ENCODE peak calls at places on chromosomes 4 and X, in nine cellular contexts. M, J, K, R, X, W, Z, D and F are unnamed samples.

GRCh38 chr4:40251366-40251765 is 54.5 kb downstream of the RHOH start:
- DNase-seq in M (no peak), X (no peak), D (no peak), Z (no peak), K (no peak), R (no peak), W (no peak), J (no peak), F (no peak)

GRCh38 chr4:94472056-94472826 is 20.5 kb downstream of the PDLIM5 start:
- DNase-seq in W (no peak), R (peak), K (no peak), X (no peak), M (no peak), D (no peak), Z (no peak), J (no peak), F (no peak)

GRCh38 chrX:115988825-115989224 is 181.7 kb upstream of the AGTR2 start:
- DNase-seq in X (no peak), Z (no peak), J (no peak), K (no peak), R (peak), W (no peak), M (no peak), D (no peak), F (no peak)

GRCh38 chr4:28106155-28106554 is 1245.5 kb downstream of the STIM2 start:
- DNase-seq in D (no peak), W (no peak), J (no peak), K (no peak), R (no peak), X (no peak), M (no peak), Z (no peak), F (no peak)

GRCh38 chr4:184503869-184504300 is 29.5 kb upstream of the IRF2 start:
- DNase-seq in X (no peak), Z (no peak), D (no peak), W (no peak), K (no peak), J (peak), R (no peak), M (no peak), F (peak)

GRCh38 chr4:127000090-127000489 is 632.7 kb upstream of the INTU start:
- DNase-seq in Z (no peak), X (no peak), K (no peak), J (no peak), R (peak), D (no peak), W (no peak), M (no peak), F (no peak)

GRCh38 chrX:68941385-68941952 is 112.6 kb downstream of the EFNB1 start:
- DNase-seq in Z (no peak), R (peak), M (no peak), D (peak), J (no peak), K (no peak), W (no peak), X (no peak), F (no peak)

GRCh38 chrX:10797493-10797892 is 177.1 kb upstream of the MID1 start:
- DNase-seq in X (no peak), K (no peak), D (no peak), W (no peak), R (peak), Z (no peak), M (no peak), J (no peak), F (peak)

GRCh38 chr4:140092094-140092820 is 61.7 kb downstream of the MAML3 start:
- DNase-seq in M (no peak), D (peak), W (no peak), J (no peak), K (peak), Z (peak), R (no peak), X (peak), F (no peak)

GRCh38 chrX:7574325-7574724 is 268.6 kb upstream of the VCX start:
- DNase-seq in W (no peak), J (peak), Z (no peak), X (no peak), R (no peak), M (no peak), K (no peak), D (peak), F (peak)

GRCh38 chr4:184282251-184282713 is 64.6 kb upstream of the ENPP6 start:
- DNase-seq in K (no peak), D (peak), W (no peak), X (no peak), R (no peak), M (no peak), Z (no peak), J (peak), F (no peak)

GRCh38 chr4:156981262-156981661 is 9.7 kb upstream of the PDGFC start:
- DNase-seq in M (no peak), X (no peak), K (no peak), D (no peak), W (no peak), Z (no peak), R (no peak), J (no peak), F (no peak)

GRCh38 chr4:186918466-186918865 is 194.8 kb upstream of the FAT1 start:
- DNase-seq in M (no peak), W (no peak), D (no peak), X (no peak), K (no peak), Z (no peak), R (peak), J (no peak), F (no peak)

GRCh38 chr4:84530871-84531270 is 31.8 kb upstream of the NKX6-1 start:
- DNase-seq in X (no peak), J (no peak), R (peak), Z (no peak), M (no peak), W (no peak), D (no peak), K (no peak), F (peak)

GRCh38 chr4:104870495-104871228 is 276.0 kb upstream of the TET2 start:
- DNase-seq in R (no peak), W (no peak), D (no peak), X (no peak), Z (no peak), K (no peak), M (no peak), J (no peak), F (no peak)

GRCh38 chr4:177485528-177485927 is 43.3 kb upstream of the AGA start:
- DNase-seq in X (no peak), J (no peak), Z (no peak), M (no peak), W (no peak), K (no peak), R (peak), D (no peak), F (peak)

GRCh38 chrX:108001218-108001814 is 19.1 kb upstream of the TEX13B start:
- DNase-seq in M (no peak), W (no peak), J (peak), K (no peak), X (no peak), Z (no peak), D (peak), R (peak), F (peak)

GRCh38 chr4:156154978-156155377 is 201.3 kb upstream of the CTSO start:
- DNase-seq in D (no peak), W (no peak), M (no peak), Z (no peak), J (no peak), R (peak), K (no peak), X (no peak), F (no peak)

GRCh38 chr4:30721353-30722091 is 1.4 kb downstream of the PCDH7 start:
- DNase-seq in W (peak), X (peak), Z (peak), D (peak), M (peak), K (no peak), J (no peak), R (peak), F (no peak)

GRCh38 chr4:95830647-95831046 is 9.2 kb upstream of the PDHA2 start:
- DNase-seq in K (no peak), Z (no peak), R (no peak), M (no peak), X (no peak), W (no peak), J (no peak), D (no peak), F (no peak)

GRCh38 chrX:38699116-38699515 is 102.1 kb upstream of the MID1IP1 start:
- DNase-seq in J (no peak), X (no peak), R (no peak), M (no peak), K (no peak), D (no peak), Z (no peak), W (no peak), F (no peak)

GRCh38 chrX:31165241-31166035 is 93.6 kb upstream of the FTHL17 start:
- DNase-seq in K (no peak), J (no peak), R (peak), X (no peak), D (no peak), W (no peak), Z (no peak), M (no peak), F (peak)

GRCh38 chr4:38950159-38950558 is 82.0 kb downstream of the TMEM156 start:
- DNase-seq in X (no peak), D (no peak), J (no peak), W (no peak), Z (no peak), R (peak), K (no peak), M (no peak), F (no peak)

GRCh38 chr4:665381-665750 is 8.7 kb downstream of the ATP5ME start:
- DNase-seq in W (no peak), Z (no peak), M (peak), J (no peak), X (peak), D (peak), R (no peak), K (no peak), F (no peak)

GRCh38 chr4:1327526-1328266 is 19.3 kb upstream of the UVSSA start:
- DNase-seq in X (no peak), Z (no peak), R (no peak), D (no peak), K (no peak), M (no peak), W (no peak), J (no peak), F (no peak)

GRCh38 chr4:88043001-88043400 is 35.6 kb downstream of the PKD2 start:
- DNase-seq in J (no peak), R (no peak), W (no peak), K (no peak), M (no peak), X (no peak), D (no peak), Z (no peak), F (no peak)

GRCh38 chr4:140635606-140636005 is 66.8 kb upstream of the UCP1 start:
- DNase-seq in R (peak), X (no peak), W (no peak), D (peak), M (no peak), K (peak), J (no peak), Z (no peak), F (peak)

GRCh38 chr4:184444953-184445309 is 29.4 kb downstream of the IRF2 start:
- DNase-seq in J (no peak), K (no peak), D (no peak), R (no peak), X (no peak), Z (no peak), W (no peak), M (no peak), F (no peak)

GRCh38 chr4:6340446-6341015 is 70.9 kb downstream of the WFS1 start:
- DNase-seq in D (no peak), W (no peak), X (peak), M (no peak), K (no peak), Z (no peak), J (no peak), R (no peak), F (no peak)

GRCh38 chr4:6339818-6340445 is 70.3 kb downstream of the WFS1 start:
- DNase-seq in D (no peak), J (no peak), X (peak), K (no peak), W (no peak), M (no peak), R (no peak), Z (no peak), F (no peak)

GRCh38 chr4:6338951-6339817 is 69.5 kb downstream of the WFS1 start:
- DNase-seq in W (no peak), R (no peak), K (no peak), M (no peak), X (peak), D (no peak), Z (no peak), J (no peak), F (no peak)

GRCh38 chr4:6337331-6337935 is 67.8 kb downstream of the WFS1 start:
- DNase-seq in Z (no peak), D (no peak), R (no peak), W (no peak), X (peak), J (no peak), K (no peak), M (no peak), F (no peak)

DNA sequence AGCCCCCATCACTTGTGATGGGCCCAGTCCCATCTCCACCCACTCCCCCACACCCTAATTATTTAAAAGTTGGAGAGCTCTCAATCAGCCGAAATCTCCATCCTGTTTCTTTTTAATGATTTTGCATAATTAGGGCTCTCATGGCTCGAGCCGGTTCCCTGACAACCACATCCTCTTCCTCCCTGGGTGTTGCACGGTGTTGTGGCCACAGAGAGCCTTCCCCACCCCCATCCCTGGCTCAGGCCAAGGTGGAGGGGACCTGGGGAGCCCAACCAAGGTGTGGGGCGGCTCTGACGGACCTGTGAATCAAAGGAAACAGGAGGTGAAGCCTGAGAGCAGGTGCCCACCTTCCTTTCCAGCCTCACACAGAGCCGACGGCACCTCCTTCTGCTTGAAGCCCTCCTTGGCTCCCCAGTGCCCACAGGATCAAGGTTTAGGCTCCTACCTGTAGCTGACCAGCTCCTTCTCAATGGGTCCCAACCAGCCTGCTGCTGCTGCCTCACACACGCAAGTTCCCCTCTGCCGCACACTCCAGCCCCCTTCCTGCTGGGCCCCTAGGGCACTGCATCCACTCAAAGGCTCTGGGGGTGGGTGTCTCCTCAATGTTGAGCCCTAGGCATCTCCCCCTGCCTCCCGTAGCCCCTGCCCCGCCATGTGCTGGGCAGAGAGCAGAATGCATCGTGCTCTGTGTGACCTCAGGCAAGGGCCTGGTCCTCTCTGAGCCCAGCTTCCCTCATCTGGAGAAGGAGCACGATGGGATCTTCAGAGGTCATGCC is 68.7 kb downstream of the WFS1 start:
- DNase-seq in D (no peak), K (no peak), R (no peak), M (no peak), Z (no peak), J (peak), X (peak), W (no peak), F (no peak)
- H3K4me3 ChIP-seq in D (no peak), K (no peak), R (no peak), M (no peak), Z (no peak), J (no peak), X (no peak), W (no peak), F (no peak)

DNA sequence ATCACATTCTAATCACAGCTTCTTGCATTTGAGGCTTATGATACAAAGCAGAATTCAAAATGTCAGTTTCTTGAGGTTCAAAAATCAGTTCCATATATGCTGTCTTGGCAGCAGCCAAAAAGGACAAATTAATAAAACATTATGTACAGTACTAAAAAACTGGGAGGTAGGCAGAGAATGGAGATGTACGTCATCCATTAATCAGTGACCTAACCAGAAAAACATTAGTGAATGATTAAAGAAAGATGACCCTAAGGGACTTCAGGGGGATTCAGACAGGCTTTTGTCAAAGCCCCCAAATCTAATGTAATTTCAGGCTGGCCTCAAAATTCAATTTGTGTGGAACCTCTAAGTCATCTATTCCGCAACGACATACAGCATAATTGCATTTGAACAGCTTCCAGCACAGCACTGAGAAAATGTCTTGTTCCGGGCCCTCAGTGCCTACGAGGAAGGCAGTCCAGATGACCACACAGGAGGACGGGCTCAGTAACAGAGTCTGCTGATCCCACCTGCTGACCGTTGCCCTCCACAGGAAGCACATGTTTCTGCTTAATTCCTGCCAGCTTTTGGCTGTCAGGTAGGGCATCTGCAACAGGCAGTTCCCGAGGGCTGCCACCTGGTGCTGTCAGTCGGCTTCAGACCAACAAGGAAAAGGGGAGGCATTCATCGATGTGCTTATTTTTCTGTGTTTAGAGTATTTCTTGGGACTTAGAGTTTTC is 83.8 kb upstream of the HHIP start:
- DNase-seq in K (no peak), M (no peak), W (no peak), X (no peak), D (peak), J (no peak), Z (no peak), R (no peak), F (no peak)
- TF ChIP-seq CTCF in K (no peak), M (no peak), W (no peak), X (no peak), D (peak), J (no peak), Z (no peak), R (no peak), F (no peak)

GRCh38 chrX:23900220-23900797 is 7.4 kb downstream of the APOO start:
- DNase-seq in J (no peak), M (no peak), W (peak), D (peak), R (no peak), Z (no peak), K (no peak), X (no peak), F (no peak)

GRCh38 chrX:23901805-23902204 is 5.9 kb downstream of the APOO start:
- DNase-seq in D (peak), W (peak), Z (peak), J (peak), K (peak), R (peak), X (no peak), M (peak), F (peak)

GRCh38 chrX:23901065-23901464 is 6.7 kb downstream of the APOO start:
- DNase-seq in Z (no peak), K (peak), R (peak), X (no peak), J (no peak), M (no peak), W (no peak), D (no peak), F (peak)

GRCh38 chrX:23896983-23897382 is 10.8 kb downstream of the APOO start:
- DNase-seq in Z (no peak), R (no peak), J (no peak), M (no peak), D (no peak), K (no peak), X (no peak), W (no peak), F (no peak)

DNA sequence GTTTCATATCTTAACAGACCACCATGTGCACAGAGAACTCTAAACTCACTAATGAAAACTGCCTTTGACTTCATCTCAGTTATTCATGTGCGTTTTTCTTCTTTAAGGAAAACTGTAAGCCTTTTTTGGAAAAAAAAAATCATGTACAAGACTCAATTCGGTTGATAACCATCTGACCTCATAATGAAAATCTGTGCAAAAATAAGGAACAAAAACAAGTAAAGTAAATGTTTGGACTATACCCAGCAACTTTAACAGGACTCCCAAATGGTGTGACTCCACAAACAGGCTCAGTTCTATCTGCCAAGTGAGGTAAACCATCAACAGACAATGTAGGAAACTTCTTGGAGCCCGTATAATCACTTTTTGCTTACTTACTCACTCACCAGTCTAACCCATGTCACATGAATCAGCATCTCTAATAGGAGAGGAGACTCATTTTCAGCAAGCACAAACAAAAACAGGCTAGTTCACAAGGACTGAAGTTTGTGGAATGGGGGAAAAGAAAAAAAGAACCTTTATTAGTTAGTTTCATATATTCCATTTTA is 9.3 kb downstream of the APOO start:
- DNase-seq in Z (no peak), J (no peak), X (no peak), D (no peak), W (no peak), R (peak), M (no peak), K (no peak), F (no peak)
- H3K27ac ChIP-seq in Z (peak), J (no peak), X (no peak), D (peak), W (peak), R (no peak), M (no peak), K (no peak), F (peak)

GRCh38 chr4:2863649-2864048 is 20.0 kb downstream of the ADD1 start:
- DNase-seq in W (no peak), J (no peak), R (no peak), K (no peak), Z (no peak), X (no peak), D (no peak), M (no peak), F (no peak)

GRCh38 chr4:2866160-2866861 is 22.7 kb downstream of the ADD1 start:
- DNase-seq in D (no peak), K (no peak), Z (no peak), M (no peak), J (no peak), R (no peak), W (no peak), X (no peak), F (no peak)

GRCh38 chr4:2867758-2868491 is 24.3 kb downstream of the ADD1 start:
- DNase-seq in W (no peak), K (no peak), X (no peak), Z (peak), J (no peak), R (peak), M (peak), D (peak), F (peak)

GRCh38 chr4:2866891-2867290 is 23.2 kb downstream of the ADD1 start:
- DNase-seq in M (no peak), K (no peak), D (no peak), X (no peak), Z (no peak), W (no peak), R (no peak), J (no peak), F (peak)

DNA sequence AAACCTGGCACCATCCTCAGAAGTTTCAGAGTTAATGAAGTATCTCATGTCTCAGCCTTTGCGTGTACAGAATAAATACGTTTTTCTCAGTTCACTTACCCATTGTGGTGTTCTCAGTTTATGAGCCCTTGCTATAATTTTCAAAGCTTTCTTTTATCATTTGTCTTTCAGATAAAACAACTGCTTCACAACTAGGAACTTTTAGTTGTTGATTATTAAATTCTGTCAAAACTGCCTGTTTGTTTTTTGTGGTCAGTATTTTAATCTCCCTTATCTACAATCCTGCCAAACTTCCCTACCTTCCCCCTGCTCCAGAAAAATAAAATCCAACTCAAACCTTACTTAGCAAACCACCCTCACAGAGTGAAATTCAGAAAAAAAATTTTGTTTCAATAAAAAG is 21.7 kb downstream of the ADD1 start:
- DNase-seq in R (no peak), D (no peak), K (no peak), W (no peak), J (no peak), M (no peak), Z (no peak), X (no peak), F (no peak)
- H3K4me3 ChIP-seq in R (no peak), D (peak), K (no peak), W (no peak), J (no peak), M (no peak), Z (no peak), X (no peak), F (no peak)